ENCODE peak calls at places on chromosome 9, in eight cellular contexts. One of them, this sample, is unnamed.

GRCh38 chr9:136220017-136220729 is 15.2 kb upstream of the LHX3 start:
- DNase-seq in HepG2: no peak
- DNase-seq in heart right ventricle: no peak
- DNase-seq in left lung: peak; percentile 60
- DNase-seq in A549: no peak
- DNase-seq in fibroblast of lung: peak; percentile 24
- DNase-seq in cardiac muscle cell: no peak
- DNase-seq in prostate gland: no peak
- DNase-seq in this sample: no peak

GRCh38 chr9:89313842-89314241 is 2.8 kb downstream of the CKS2 start:
- DNase-seq in HepG2: no peak
- DNase-seq in heart right ventricle: no peak
- DNase-seq in left lung: no peak
- DNase-seq in A549: no peak
- DNase-seq in fibroblast of lung: no peak
- DNase-seq in cardiac muscle cell: no peak
- DNase-seq in prostate gland: no peak
- DNase-seq in this sample: no peak

GRCh38 chr9:12415361-12415760 is 277.8 kb upstream of the TYRP1 start:
- DNase-seq in HepG2: no peak
- DNase-seq in heart right ventricle: no peak
- DNase-seq in left lung: no peak
- DNase-seq in A549: no peak
- DNase-seq in fibroblast of lung: no peak
- DNase-seq in cardiac muscle cell: no peak
- DNase-seq in prostate gland: no peak
- DNase-seq in this sample: no peak

GRCh38 chr9:99472240-99472915 is 250.3 kb downstream of the SEC61B start:
- DNase-seq in HepG2: no peak
- DNase-seq in heart right ventricle: no peak
- DNase-seq in left lung: no peak
- DNase-seq in A549: no peak
- DNase-seq in fibroblast of lung: no peak
- DNase-seq in cardiac muscle cell: no peak
- DNase-seq in prostate gland: no peak
- DNase-seq in this sample: no peak

GRCh38 chr9:15243086-15243485 is 63.9 kb downstream of the TTC39B start:
- DNase-seq in HepG2: no peak
- DNase-seq in heart right ventricle: no peak
- DNase-seq in left lung: no peak
- DNase-seq in A549: no peak
- DNase-seq in fibroblast of lung: peak; percentile 42
- DNase-seq in cardiac muscle cell: no peak
- DNase-seq in prostate gland: no peak
- DNase-seq in this sample: no peak

GRCh38 chr9:36154213-36154952 is 14.8 kb upstream of the CCIN start:
- DNase-seq in HepG2: no peak
- DNase-seq in heart right ventricle: peak; percentile 52
- DNase-seq in left lung: no peak
- DNase-seq in A549: no peak
- DNase-seq in fibroblast of lung: peak; percentile 65
- DNase-seq in cardiac muscle cell: peak; percentile 16
- DNase-seq in prostate gland: no peak
- DNase-seq in this sample: peak; percentile 23

GRCh38 chr9:98860871-98861293 is 53.4 kb downstream of the GALNT12 start:
- DNase-seq in HepG2: no peak
- DNase-seq in heart right ventricle: peak; percentile 88
- DNase-seq in left lung: no peak
- DNase-seq in A549: peak; percentile 21
- DNase-seq in fibroblast of lung: peak; percentile 98
- DNase-seq in cardiac muscle cell: peak; percentile 57
- DNase-seq in prostate gland: no peak
- DNase-seq in this sample: peak; percentile 61

GRCh38 chr9:92224177-92224576 is 69.3 kb downstream of the IARS1 start:
- DNase-seq in HepG2: no peak
- DNase-seq in heart right ventricle: no peak
- DNase-seq in left lung: no peak
- DNase-seq in A549: no peak
- DNase-seq in fibroblast of lung: no peak
- DNase-seq in cardiac muscle cell: no peak
- DNase-seq in prostate gland: no peak
- DNase-seq in this sample: no peak

GRCh38 chr9:136059321-136059791 is 35.7 kb downstream of the NACC2 start:
- DNase-seq in HepG2: no peak
- DNase-seq in heart right ventricle: no peak
- DNase-seq in left lung: peak; percentile 63
- DNase-seq in A549: no peak
- DNase-seq in fibroblast of lung: no peak
- DNase-seq in cardiac muscle cell: no peak
- DNase-seq in prostate gland: no peak
- DNase-seq in this sample: no peak

GRCh38 chr9:75146229-75146628 is 57.9 kb downstream of the OSTF1 start:
- DNase-seq in HepG2: no peak
- DNase-seq in heart right ventricle: no peak
- DNase-seq in left lung: no peak
- DNase-seq in A549: no peak
- DNase-seq in fibroblast of lung: peak; percentile 36
- DNase-seq in cardiac muscle cell: no peak
- DNase-seq in prostate gland: no peak
- DNase-seq in this sample: no peak

GRCh38 chr9:106883626-106884190 is 20.7 kb downstream of the ZNF462 start:
- DNase-seq in HepG2: no peak
- DNase-seq in heart right ventricle: no peak
- DNase-seq in left lung: no peak
- DNase-seq in A549: no peak
- DNase-seq in fibroblast of lung: peak; percentile 59
- DNase-seq in cardiac muscle cell: no peak
- DNase-seq in prostate gland: no peak
- DNase-seq in this sample: no peak

GRCh38 chr9:72753261-72753893 is 199.5 kb downstream of the ALDH1A1 start:
- DNase-seq in HepG2: no peak
- DNase-seq in heart right ventricle: no peak
- DNase-seq in left lung: peak; percentile 32
- DNase-seq in A549: peak; percentile 13
- DNase-seq in fibroblast of lung: peak; percentile 30
- DNase-seq in cardiac muscle cell: no peak
- DNase-seq in prostate gland: no peak
- DNase-seq in this sample: no peak

GRCh38 chr9:19782005-19782404 is 6.8 kb downstream of the SLC24A2 start:
- DNase-seq in HepG2: no peak
- DNase-seq in heart right ventricle: no peak
- DNase-seq in left lung: no peak
- DNase-seq in A549: no peak
- DNase-seq in fibroblast of lung: peak; percentile 3
- DNase-seq in cardiac muscle cell: peak; percentile 77
- DNase-seq in prostate gland: no peak
- DNase-seq in this sample: no peak

GRCh38 chr9:136339958-136340310 is 12.6 kb downstream of the GPSM1 start:
- DNase-seq in HepG2: no peak
- DNase-seq in heart right ventricle: no peak
- DNase-seq in left lung: no peak
- DNase-seq in A549: no peak
- DNase-seq in fibroblast of lung: no peak
- DNase-seq in cardiac muscle cell: no peak
- DNase-seq in prostate gland: no peak
- DNase-seq in this sample: peak; percentile 61

GRCh38 chr9:125683486-125683885 is 23.5 kb downstream of the MAPKAP1 start:
- DNase-seq in HepG2: no peak
- DNase-seq in heart right ventricle: no peak
- DNase-seq in left lung: no peak
- DNase-seq in A549: no peak
- DNase-seq in fibroblast of lung: peak; percentile 43
- DNase-seq in cardiac muscle cell: no peak
- DNase-seq in prostate gland: no peak
- DNase-seq in this sample: no peak

GRCh38 chr9:136107155-136107952 is 11.3 kb downstream of the TMEM250 start:
- DNase-seq in HepG2: no peak
- DNase-seq in heart right ventricle: no peak
- DNase-seq in left lung: no peak
- DNase-seq in A549: no peak
- DNase-seq in fibroblast of lung: no peak
- DNase-seq in cardiac muscle cell: no peak
- DNase-seq in prostate gland: no peak
- DNase-seq in this sample: no peak

GRCh38 chr9:26893030-26893676 is 551 bp upstream of the CAAP1 start:
- DNase-seq in HepG2: no peak
- DNase-seq in heart right ventricle: no peak
- DNase-seq in left lung: no peak
- DNase-seq in A549: no peak
- DNase-seq in fibroblast of lung: no peak
- DNase-seq in cardiac muscle cell: no peak
- DNase-seq in prostate gland: no peak
- DNase-seq in this sample: no peak

GRCh38 chr9:108270041-108270440 is 585.7 kb downstream of the ACTL7B start:
- DNase-seq in HepG2: no peak
- DNase-seq in heart right ventricle: no peak
- DNase-seq in left lung: no peak
- DNase-seq in A549: no peak
- DNase-seq in fibroblast of lung: no peak
- DNase-seq in cardiac muscle cell: no peak
- DNase-seq in prostate gland: no peak
- DNase-seq in this sample: no peak

GRCh38 chr9:108271236-108271635 is 584.5 kb downstream of the ACTL7B start:
- DNase-seq in HepG2: no peak
- DNase-seq in heart right ventricle: no peak
- DNase-seq in left lung: no peak
- DNase-seq in A549: no peak
- DNase-seq in fibroblast of lung: no peak
- DNase-seq in cardiac muscle cell: no peak
- DNase-seq in prostate gland: no peak
- DNase-seq in this sample: no peak

GRCh38 chr9:108271646-108272349 is 584.0 kb downstream of the ACTL7B start:
- DNase-seq in HepG2: peak; percentile 29
- DNase-seq in heart right ventricle: no peak
- DNase-seq in left lung: no peak
- DNase-seq in A549: peak; percentile 10
- DNase-seq in fibroblast of lung: peak; percentile 95
- DNase-seq in cardiac muscle cell: no peak
- DNase-seq in prostate gland: peak; percentile 65
- DNase-seq in this sample: peak; percentile 80

GRCh38 chr9:108273988-108274387 is 581.8 kb downstream of the ACTL7B start:
- DNase-seq in HepG2: no peak
- DNase-seq in heart right ventricle: no peak
- DNase-seq in left lung: no peak
- DNase-seq in A549: no peak
- DNase-seq in fibroblast of lung: no peak
- DNase-seq in cardiac muscle cell: no peak
- DNase-seq in prostate gland: no peak
- DNase-seq in this sample: no peak

DNA sequence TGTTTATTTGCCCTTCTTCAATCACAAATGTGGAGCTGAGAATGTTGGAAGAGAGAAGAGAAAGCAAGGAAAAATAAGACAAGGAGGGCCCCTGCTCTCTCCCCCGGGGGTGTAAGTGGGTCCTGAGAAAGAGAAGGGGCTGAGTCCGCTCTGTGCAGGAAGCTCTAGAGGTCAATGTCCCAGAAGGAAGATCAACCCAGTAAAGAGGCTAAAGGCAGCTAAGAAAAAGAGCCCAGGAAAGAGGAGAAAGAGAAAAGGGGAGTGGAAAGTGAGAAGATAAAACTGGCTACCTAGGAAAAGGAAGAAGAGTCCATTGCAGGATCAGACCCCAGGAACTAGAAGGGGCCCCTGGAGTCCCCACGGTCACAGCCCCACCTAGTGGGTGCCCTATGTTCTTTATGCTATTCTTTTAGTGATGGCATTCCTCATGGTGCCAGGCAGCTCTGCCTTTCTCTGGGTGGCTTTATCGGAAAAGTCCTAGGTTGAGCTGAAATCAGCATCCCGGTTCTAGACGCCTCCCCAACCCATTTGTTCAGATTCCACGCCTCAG is 583.4 kb downstream of the ACTL7B start:
- DNase-seq in HepG2: peak; percentile 16
- DNase-seq in heart right ventricle: peak; percentile 43
- DNase-seq in left lung: peak; percentile 58
- DNase-seq in A549: peak; percentile 71
- DNase-seq in fibroblast of lung: peak; percentile 80
- DNase-seq in cardiac muscle cell: peak; percentile 49
- DNase-seq in prostate gland: peak; percentile 49
- DNase-seq in this sample: peak; percentile 67
- H3K4me3 ChIP-seq in HepG2: no peak overlapping the region
- H3K4me3 ChIP-seq in heart right ventricle: peak overlapping the region; percentile 26
- H3K4me3 ChIP-seq in left lung: peak overlapping the region; percentile 11
- H3K4me3 ChIP-seq in A549: no peak overlapping the region
- H3K4me3 ChIP-seq in fibroblast of lung: peak overlapping the region; percentile 15
- H3K4me3 ChIP-seq in cardiac muscle cell: no peak overlapping the region
- H3K4me3 ChIP-seq in prostate gland: peak overlapping the region; percentile 20
- H3K4me3 ChIP-seq in this sample: no peak overlapping the region

GRCh38 chr9:81195206-81195605 is 494.1 kb downstream of the TLE1 start:
- DNase-seq in HepG2: no peak
- DNase-seq in heart right ventricle: no peak
- DNase-seq in left lung: no peak
- DNase-seq in A549: no peak
- DNase-seq in fibroblast of lung: no peak
- DNase-seq in cardiac muscle cell: no peak
- DNase-seq in prostate gland: no peak
- DNase-seq in this sample: no peak
- H3K4me1 ChIP-seq in HepG2: no peaks in the 10 kb centered on the region
- H3K4me1 ChIP-seq in heart right ventricle: no peaks in the 10 kb centered on the region
- H3K4me1 ChIP-seq in left lung: no peaks in the 10 kb centered on the region
- H3K4me1 ChIP-seq in A549: peaks cover 15% of the 10 kb centered on the region
- H3K4me1 ChIP-seq in fibroblast of lung: no peaks in the 10 kb centered on the region
- H3K4me1 ChIP-seq in cardiac muscle cell: no peaks in the 10 kb centered on the region
- H3K4me1 ChIP-seq in prostate gland: no peaks in the 10 kb centered on the region
- H3K4me1 ChIP-seq in this sample: no peaks in the 10 kb centered on the region

GRCh38 chr9:128372784-128373183 is 1.6 kb downstream of the URM1 start:
- DNase-seq in HepG2: no peak
- DNase-seq in heart right ventricle: no peak
- DNase-seq in left lung: no peak
- DNase-seq in A549: no peak
- DNase-seq in fibroblast of lung: peak; percentile 21
- DNase-seq in cardiac muscle cell: no peak
- DNase-seq in prostate gland: no peak
- DNase-seq in this sample: no peak
- H3K4me3 ChIP-seq in HepG2: peak overlapping the region; percentile 92
- H3K4me3 ChIP-seq in heart right ventricle: no peak overlapping the region
- H3K4me3 ChIP-seq in left lung: no peak overlapping the region
- H3K4me3 ChIP-seq in A549: no peak overlapping the region
- H3K4me3 ChIP-seq in fibroblast of lung: peak overlapping the region; percentile 71
- H3K4me3 ChIP-seq in cardiac muscle cell: no peak overlapping the region
- H3K4me3 ChIP-seq in prostate gland: no peak overlapping the region
- H3K4me3 ChIP-seq in this sample: no peak overlapping the region

DNA sequence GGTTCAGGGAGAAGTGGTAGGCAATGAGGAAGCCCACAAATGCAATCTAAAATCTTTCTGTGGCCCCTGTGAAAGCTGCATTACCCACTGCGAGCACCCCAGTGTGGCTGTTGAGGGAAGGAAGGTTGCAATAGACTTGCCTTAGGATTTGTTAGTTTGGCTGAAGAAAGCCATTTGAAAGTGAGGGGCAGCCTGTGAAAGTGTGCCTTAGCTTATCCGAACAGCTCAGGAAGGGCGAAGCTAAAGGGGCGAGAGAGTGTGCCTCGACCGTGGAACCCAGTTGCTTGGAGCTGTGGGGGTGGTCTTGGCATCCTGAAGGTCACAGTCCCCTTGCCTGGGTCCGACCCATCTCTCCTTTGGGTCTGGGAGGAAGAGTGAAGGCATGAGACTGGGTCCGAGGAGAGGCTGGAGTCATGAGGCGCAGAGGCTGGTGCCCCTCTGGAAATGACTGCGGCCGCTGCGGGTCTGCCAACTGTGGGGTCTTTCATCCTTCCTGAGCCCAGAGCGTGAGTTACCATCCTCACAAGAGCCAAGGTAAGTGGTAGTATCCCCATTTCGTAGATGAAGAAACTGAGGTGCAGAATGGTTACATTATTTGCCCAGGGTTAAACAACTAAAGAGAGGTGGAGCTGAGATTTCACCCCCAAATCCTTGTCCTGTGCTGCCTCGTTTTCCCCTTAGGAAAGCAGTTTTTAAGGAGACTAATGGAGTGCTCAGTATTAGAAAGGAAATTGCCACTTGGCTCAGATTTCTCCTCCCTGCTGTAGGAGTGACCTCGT is 24.4 kb downstream of the SLC25A25 start:
- DNase-seq in HepG2: no peak
- DNase-seq in heart right ventricle: no peak
- DNase-seq in left lung: no peak
- DNase-seq in A549: no peak
- DNase-seq in fibroblast of lung: no peak
- DNase-seq in cardiac muscle cell: no peak
- DNase-seq in prostate gland: no peak
- DNase-seq in this sample: no peak
- H3K4me1 ChIP-seq in HepG2: peaks cover 44% of the 10 kb centered on the region
- H3K4me1 ChIP-seq in heart right ventricle: peaks cover 60% of the 10 kb centered on the region
- H3K4me1 ChIP-seq in left lung: peaks cover 35% of the 10 kb centered on the region
- H3K4me1 ChIP-seq in A549: peaks cover 23% of the 10 kb centered on the region
- H3K4me1 ChIP-seq in fibroblast of lung: peaks cover 34% of the 10 kb centered on the region
- H3K4me1 ChIP-seq in cardiac muscle cell: peaks cover 29% of the 10 kb centered on the region
- H3K4me1 ChIP-seq in prostate gland: peaks cover 12% of the 10 kb centered on the region
- H3K4me1 ChIP-seq in this sample: peaks cover 33% of the 10 kb centered on the region

This sample was measured in body of pancreas.